ENCODE peak calls at places on chromosome 19, in seven cellular contexts. M is skeletal muscle cell; B is stimulated activated CD8-positive, alpha-beta memory T cell treated with anti-CD3 and anti-CD28 coated beads, Interleukin-4, amount 100 ng/mL, for 1 hour; J is neural progenitor cell; W is naive thymus-derived CD8-positive, alpha-beta T cell; X is effector CD4-positive, alpha-beta T cell; O is fibroblast of the aortic adventitia. V is an unnamed sample.

GRCh38 chr19:5612891-5613290 is 9.7 kb downstream of the SAFB2 start:
- DNase-seq in M (no peak), B (no peak), J (no peak), W (no peak), X (no peak), O (no peak), V (no peak)

GRCh38 chr19:47144630-47145029 is 14.0 kb downstream of the SAE1 start:
- DNase-seq in M (no peak), B (no peak), J (no peak), W (no peak), X (no peak), O (no peak), V (no peak)

GRCh38 chr19:34298891-34299510 is 44.6 kb downstream of the GARRE1 start:
- DNase-seq in M (no peak), B (no peak), J (no peak), W (no peak), X (no peak), O (no peak), V (no peak)

GRCh38 chr19:47438793-47439220 is 19.5 kb upstream of the MEIS3 start:
- DNase-seq in M (no peak), B (no peak), J (no peak), W (no peak), X (no peak), O (no peak), V (no peak)

GRCh38 chr19:2095338-2095938 is 688 bp downstream of the MOB3A start:
- DNase-seq in M (no peak), B (no peak), J (peak; percentile 11), W (no peak), X (peak; percentile 29), O (no peak), V (no peak)

GRCh38 chr19:11673608-11674041 is 65.1 kb downstream of the ZNF823 start:
- DNase-seq in M (no peak), B (no peak), J (peak; percentile 91), W (no peak), X (no peak), O (peak; percentile 73), V (peak; percentile 38)

GRCh38 chr19:6164906-6165531 is 29.6 kb downstream of the ACSBG2 start:
- DNase-seq in M (no peak), B (no peak), J (no peak), W (no peak), X (no peak), O (no peak), V (no peak)

GRCh38 chr19:4817467-4818277 is 13.8 kb downstream of the TICAM1 start:
- DNase-seq in M (no peak), B (no peak), J (no peak), W (no peak), X (no peak), O (no peak), V (no peak)

GRCh38 chr19:33375156-33375744 is 1.7 kb downstream of the CEBPG start:
- DNase-seq in M (no peak), B (no peak), J (no peak), W (no peak), X (no peak), O (no peak), V (no peak)

GRCh38 chr19:11551603-11552235 is 7.3 kb downstream of the ELOF1 start:
- DNase-seq in M (no peak), B (no peak), J (peak; percentile 47), W (no peak), X (no peak), O (no peak), V (no peak)

GRCh38 chr19:43423779-43424178 is 9.1 kb downstream of the TEX101 start:
- DNase-seq in M (no peak), B (no peak), J (no peak), W (no peak), X (no peak), O (no peak), V (no peak)

GRCh38 chr19:38079926-38080380 is 144.1 kb downstream of the DPF1 start:
- DNase-seq in M (peak; percentile 71), B (no peak), J (no peak), W (no peak), X (no peak), O (peak; percentile 87), V (peak; percentile 79)

V was measured in T47D.